ENCODE peak calls at places on chromosomes 7 and 10, in four cellular contexts. One of them, this sample, is unnamed.
A peak's percentile ranks its signal among the peaks of the same experiment; 100 is the strongest.

GRCh38 chr10:11279286-11279685 is 261.6 kb downstream of the CELF2 start:
- DNase-seq in HL-60: no peak
- DNase-seq in GM12878: no peak
- DNase-seq in K562: no peak
- DNase-seq in this sample: no peak

GRCh38 chr7:129053938-129054437 is 923 bp downstream of the TNPO3 start:
- DNase-seq in HL-60: no peak
- DNase-seq in GM12878: no peak
- DNase-seq in K562: no peak
- DNase-seq in this sample: no peak

GRCh38 chr10:122142652-122143237 is 128.4 kb upstream of the BTBD16 start:
- DNase-seq in HL-60: peak; percentile 23
- DNase-seq in GM12878: no peak
- DNase-seq in K562: peak; percentile 68
- DNase-seq in this sample: peak; percentile 46

GRCh38 chr7:81761821-81762220 is 8.0 kb downstream of the HGF start:
- DNase-seq in HL-60: no peak
- DNase-seq in GM12878: no peak
- DNase-seq in K562: no peak
- DNase-seq in this sample: no peak

GRCh38 chr10:12605580-12606405 is 256.4 kb downstream of the CAMK1D start:
- DNase-seq in HL-60: peak; percentile 1
- DNase-seq in GM12878: no peak
- DNase-seq in K562: no peak
- DNase-seq in this sample: peak; percentile 41

GRCh38 chr10:113226404-113226803 is 276.4 kb downstream of the TCF7L2 start:
- DNase-seq in HL-60: no peak
- DNase-seq in GM12878: no peak
- DNase-seq in K562: no peak
- DNase-seq in this sample: no peak

GRCh38 chr10:21978191-21978862 is 25.2 kb downstream of the DNAJC1 start:
- DNase-seq in HL-60: no peak
- DNase-seq in GM12878: no peak
- DNase-seq in K562: no peak
- DNase-seq in this sample: no peak

GRCh38 chr10:102208311-102209035 is 17.6 kb upstream of the ELOVL3 start:
- DNase-seq in HL-60: no peak
- DNase-seq in GM12878: no peak
- DNase-seq in K562: no peak
- DNase-seq in this sample: no peak

GRCh38 chr7:19143930-19144574 is 1.2 kb downstream of the FERD3L start:
- DNase-seq in HL-60: no peak
- DNase-seq in GM12878: no peak
- DNase-seq in K562: no peak
- DNase-seq in this sample: no peak

GRCh38 chr10:129532838-129533237 is 65.8 kb downstream of the MGMT start:
- DNase-seq in HL-60: peak; percentile 17
- DNase-seq in GM12878: no peak
- DNase-seq in K562: no peak
- DNase-seq in this sample: no peak

GRCh38 chr10:122352817-122353525 is 21.5 kb upstream of the PLEKHA1 start:
- DNase-seq in HL-60: no peak
- DNase-seq in GM12878: no peak
- DNase-seq in K562: no peak
- DNase-seq in this sample: no peak

GRCh38 chr10:28179490-28180099 is 123.3 kb downstream of the MPP7 start:
- DNase-seq in HL-60: peak; percentile 27
- DNase-seq in GM12878: no peak
- DNase-seq in K562: peak; percentile 41
- DNase-seq in this sample: peak; percentile 15

GRCh38 chr7:71733108-71733870 is 601.3 kb downstream of the GALNT17 start:
- DNase-seq in HL-60: peak; percentile 58
- DNase-seq in GM12878: no peak
- DNase-seq in K562: peak; percentile 88
- DNase-seq in this sample: peak; percentile 68

GRCh38 chr7:22853674-22854157 is 31.1 kb upstream of the TOMM7 start:
- DNase-seq in HL-60: peak; percentile 52
- DNase-seq in GM12878: no peak
- DNase-seq in K562: no peak
- DNase-seq in this sample: no peak

GRCh38 chr7:94888542-94888941 is 18.9 kb upstream of the PPP1R9A start:
- DNase-seq in HL-60: no peak
- DNase-seq in GM12878: no peak
- DNase-seq in K562: no peak
- DNase-seq in this sample: no peak

GRCh38 chr7:41027428-41028115 is 675.3 kb downstream of the INHBA start:
- DNase-seq in HL-60: no peak
- DNase-seq in GM12878: no peak
- DNase-seq in K562: no peak
- DNase-seq in this sample: no peak

GRCh38 chr7:41030673-41031072 is 672.2 kb downstream of the INHBA start:
- DNase-seq in HL-60: no peak
- DNase-seq in GM12878: no peak
- DNase-seq in K562: no peak
- DNase-seq in this sample: no peak

GRCh38 chr7:41033526-41033925 is 669.4 kb downstream of the INHBA start:
- DNase-seq in HL-60: no peak
- DNase-seq in GM12878: no peak
- DNase-seq in K562: no peak
- DNase-seq in this sample: no peak

GRCh38 chr7:41028591-41028990 is 674.3 kb downstream of the INHBA start:
- DNase-seq in HL-60: no peak
- DNase-seq in GM12878: no peak
- DNase-seq in K562: no peak
- DNase-seq in this sample: no peak

GRCh38 chr7:41029072-41029492 is 673.8 kb downstream of the INHBA start:
- DNase-seq in HL-60: no peak
- DNase-seq in GM12878: no peak
- DNase-seq in K562: no peak
- DNase-seq in this sample: no peak
- TF ChIP-seq SPI1 in HL-60: no peak
- TF ChIP-seq SPI1 in GM12878: no peak
- TF ChIP-seq SPI1 in K562: no peak
- TF ChIP-seq SPI1 in this sample: no peak

GRCh38 chr10:52609071-52609470 is 163.5 kb downstream of the MBL2 start:
- DNase-seq in HL-60: no peak
- DNase-seq in GM12878: no peak
- DNase-seq in K562: no peak
- DNase-seq in this sample: no peak
- TF ChIP-seq POLR2AphosphoS5 in HL-60: no peak
- TF ChIP-seq POLR2AphosphoS5 in GM12878: no peak
- TF ChIP-seq POLR2AphosphoS5 in K562: no peak
- TF ChIP-seq POLR2AphosphoS5 in this sample: no peak

GRCh38 chr10:130713105-130713504 is 576.9 kb downstream of the GLRX3 start:
- DNase-seq in HL-60: no peak
- DNase-seq in GM12878: no peak
- DNase-seq in K562: no peak
- DNase-seq in this sample: no peak
- TF ChIP-seq SPI1 in HL-60: no peak
- TF ChIP-seq SPI1 in GM12878: no peak
- TF ChIP-seq SPI1 in K562: no peak
- TF ChIP-seq SPI1 in this sample: no peak

DNA sequence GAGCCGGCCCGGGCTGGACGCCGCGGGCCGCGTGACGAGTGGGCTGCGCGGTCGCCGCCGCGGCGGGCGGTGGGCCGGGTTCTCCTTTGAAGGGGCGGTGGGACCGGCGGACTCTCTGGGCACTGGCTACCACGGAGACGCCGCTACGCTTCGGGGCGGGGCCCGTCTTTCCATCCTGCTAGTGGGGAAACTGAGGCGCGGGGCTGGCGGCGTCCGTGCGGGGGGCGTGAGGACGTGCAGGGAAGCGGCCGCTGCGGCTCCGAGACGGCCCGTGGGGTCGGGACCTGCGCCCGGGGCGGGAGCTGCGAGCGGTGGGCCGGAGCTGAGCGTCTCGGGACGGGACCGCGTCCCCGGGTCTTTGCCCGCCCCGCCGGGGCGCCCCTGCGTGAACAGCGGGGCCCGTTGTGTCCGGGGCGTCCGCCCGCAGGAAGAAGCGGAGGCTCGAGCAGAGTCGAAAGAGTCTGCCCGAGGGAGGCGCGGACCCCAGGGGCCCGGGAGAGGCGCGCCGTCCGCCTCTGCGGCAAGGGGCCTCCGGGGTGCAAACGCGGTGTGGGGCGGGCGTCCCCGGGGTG is 548 bp upstream of the BNIP3 start:
- DNase-seq in HL-60: no peak
- DNase-seq in GM12878: no peak
- DNase-seq in K562: peak; percentile 26
- DNase-seq in this sample: peak; percentile 52
- TF ChIP-seq POLR2AphosphoS5 in HL-60: no peak
- TF ChIP-seq POLR2AphosphoS5 in GM12878: no peak
- TF ChIP-seq POLR2AphosphoS5 in K562: no peak
- TF ChIP-seq POLR2AphosphoS5 in this sample: no peak

DNA sequence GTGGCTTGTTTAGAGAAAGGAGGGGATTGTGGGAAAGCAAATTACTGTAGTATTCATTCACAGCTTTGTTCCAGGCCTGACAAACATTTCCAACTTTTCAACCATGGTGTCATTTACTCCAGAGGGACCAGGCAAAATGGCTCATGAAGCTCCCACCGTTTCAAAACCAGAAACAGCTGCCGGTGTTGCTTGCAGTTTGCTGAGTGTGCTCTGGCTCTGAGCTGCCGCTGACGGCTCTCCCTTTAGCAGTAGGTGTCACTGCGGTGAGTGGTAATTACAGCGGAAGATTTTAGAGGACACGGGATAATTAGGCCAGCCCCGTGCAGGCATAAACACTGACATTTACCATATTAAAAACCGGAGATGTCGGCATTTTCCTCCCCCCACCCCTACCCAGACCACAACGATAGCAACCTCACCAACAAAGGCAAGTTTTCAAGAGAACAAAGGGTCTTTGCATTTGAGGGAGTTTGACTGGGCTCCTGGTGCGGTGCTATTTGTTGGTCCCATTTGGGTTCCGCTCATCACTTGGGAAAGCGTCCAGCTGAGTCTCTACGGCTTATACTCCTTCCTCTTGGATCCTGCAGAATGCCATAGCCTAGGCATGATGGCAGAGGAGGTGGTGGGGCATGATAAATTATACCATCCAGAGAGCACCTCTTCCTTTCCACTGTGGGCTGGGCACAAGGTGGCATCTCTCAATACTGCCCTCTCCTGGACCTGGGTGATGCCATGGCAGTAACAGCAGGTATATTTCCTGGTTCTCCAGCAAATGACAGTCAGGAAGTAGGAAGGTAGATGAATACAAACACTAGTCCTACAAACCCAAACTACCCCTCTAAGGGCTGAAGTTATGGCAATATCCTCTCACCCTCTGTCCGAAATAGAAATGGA is 1005.2 kb downstream of the KCNMA1 start:
- DNase-seq in HL-60: peak; percentile 16
- DNase-seq in GM12878: no peak
- DNase-seq in K562: no peak
- DNase-seq in this sample: no peak
- TF ChIP-seq SPI1 in HL-60: no peak
- TF ChIP-seq SPI1 in GM12878: no peak
- TF ChIP-seq SPI1 in K562: no peak
- TF ChIP-seq SPI1 in this sample: no peak

GRCh38 chr7:142389544-142389943 is 131.7 kb upstream of the PRSS58 start:
- DNase-seq in HL-60: no peak
- DNase-seq in GM12878: no peak
- DNase-seq in K562: no peak
- DNase-seq in this sample: no peak
- TF ChIP-seq POLR2AphosphoS5 in HL-60: no peak
- TF ChIP-seq POLR2AphosphoS5 in GM12878: no peak
- TF ChIP-seq POLR2AphosphoS5 in K562: no peak
- TF ChIP-seq POLR2AphosphoS5 in this sample: no peak

This sample was measured in GM12891.